ENCODE peak calls at places on chromosomes 3 and 15, in eight cellular contexts. A is kidney tubule cell; F is activated CD4-positive, alpha-beta T cell treated with anti-CD3 and anti-CD28 coated beads for 4 hours; M is activated naive CD8-positive, alpha-beta T cell treated with anti-CD3 and anti-CD28 coated beads, Interleukin-2, amount 50 U/mL, for 24 hours; X is naive thymus-derived CD8-positive, alpha-beta T cell; D is amniotic stem cell; N is HuH-7.5; Z is NCI-H1105 treated with DMSO at 0.1 percent for 48 hours. Q is an unnamed sample.

GRCh38 chr3:56302417-56302816 is 165.8 kb downstream of the ERC2 start:
- DNase-seq in A (no peak), F (no peak), M (no peak), X (no peak), D (no peak), N (no peak), Z (no peak), Q (no peak)

GRCh38 chr3:11452988-11453847 is 181.0 kb downstream of the ATG7 start:
- DNase-seq in A (peak; percentile 66), F (no peak), M (no peak), X (no peak), D (peak; percentile 22), N (no peak), Z (no peak), Q (no peak)

GRCh38 chr3:108301695-108302404 is 5.5 kb downstream of the HHLA2 start:
- DNase-seq in A (peak; percentile 80), F (no peak), M (no peak), X (no peak), D (no peak), N (no peak), Z (no peak), Q (no peak)

GRCh38 chr15:48928877-48929538 is 34.7 kb downstream of the SHC4 start:
- DNase-seq in A (peak; percentile 74), F (peak; percentile 11), M (peak; percentile 70), X (no peak), D (no peak), N (no peak), Z (no peak), Q (no peak)

GRCh38 chr15:89627256-89627970 is 27.9 kb downstream of the KIF7 start:
- DNase-seq in A (no peak), F (no peak), M (no peak), X (no peak), D (no peak), N (peak; percentile 6), Z (no peak), Q (no peak)

GRCh38 chr3:150736903-150737832 is 25.8 kb downstream of the SIAH2 start:
- DNase-seq in A (no peak), F (no peak), M (no peak), X (no peak), D (no peak), N (no peak), Z (no peak), Q (no peak)

GRCh38 chr3:150436161-150436560 is 28.1 kb downstream of the TSC22D2 start:
- DNase-seq in A (no peak), F (no peak), M (no peak), X (no peak), D (no peak), N (no peak), Z (no peak), Q (no peak)

GRCh38 chr3:23623841-23624240 is 181.9 kb upstream of the UBE2E1 start:
- DNase-seq in A (no peak), F (no peak), M (no peak), X (no peak), D (no peak), N (no peak), Z (no peak), Q (no peak)

GRCh38 chr15:72614810-72615532 is 39.5 kb upstream of the GOLGA6B start:
- DNase-seq in A (no peak), F (no peak), M (no peak), X (no peak), D (no peak), N (no peak), Z (peak; percentile 87), Q (no peak)

GRCh38 chr15:66948294-66948693 is 117.1 kb upstream of the SMAD3 start:
- DNase-seq in A (peak; percentile 56), F (no peak), M (no peak), X (no peak), D (no peak), N (no peak), Z (no peak), Q (no peak)

GRCh38 chr3:143525408-143525807 is 322.9 kb downstream of the SLC9A9 start:
- DNase-seq in A (peak; percentile 33), F (no peak), M (no peak), X (no peak), D (no peak), N (no peak), Z (no peak), Q (no peak)

GRCh38 chr3:126469479-126469878 is 6.2 kb downstream of the ZXDC start:
- DNase-seq in A (no peak), F (no peak), M (no peak), X (no peak), D (no peak), N (no peak), Z (no peak), Q (no peak)

GRCh38 chr3:126573492-126574117 is 14.9 kb upstream of the C3orf22 start:
- DNase-seq in A (no peak), F (no peak), M (no peak), X (no peak), D (no peak), N (no peak), Z (no peak), Q (no peak)

GRCh38 chr3:168168743-168169142 is 73.0 kb upstream of the GOLIM4 start:
- DNase-seq in A (peak; percentile 29), F (no peak), M (no peak), X (no peak), D (no peak), N (no peak), Z (no peak), Q (no peak)

GRCh38 chr3:43726511-43726910 is 35.8 kb downstream of the ABHD5 start:
- DNase-seq in A (peak; percentile 57), F (no peak), M (no peak), X (no peak), D (no peak), N (no peak), Z (no peak), Q (no peak)

GRCh38 chr15:50055333-50056278 is 63.4 kb downstream of the ATP8B4 start:
- DNase-seq in A (no peak), F (no peak), M (no peak), X (no peak), D (no peak), N (no peak), Z (no peak), Q (no peak)

GRCh38 chr3:114718897-114719208 is 425.0 kb downstream of the TIGIT start:
- DNase-seq in A (peak; percentile 73), F (no peak), M (no peak), X (no peak), D (no peak), N (peak; percentile 8), Z (no peak), Q (no peak)

GRCh38 chr15:95291878-95292472 is 1038.5 kb upstream of the NR2F2 start:
- DNase-seq in A (peak; percentile 51), F (no peak), M (no peak), X (no peak), D (no peak), N (no peak), Z (peak; percentile 22), Q (no peak)

GRCh38 chr15:68994149-68994548 is 20.3 kb upstream of the NOX5 start:
- DNase-seq in A (peak; percentile 70), F (no peak), M (no peak), X (no peak), D (peak; percentile 4), N (no peak), Z (no peak), Q (no peak)

GRCh38 chr3:155859859-155860258 is 5.6 kb upstream of the SLC33A1 start:
- DNase-seq in A (peak; percentile 16), F (no peak), M (no peak), X (no peak), D (no peak), N (no peak), Z (peak; percentile 20), Q (no peak)

GRCh38 chr3:140903196-140903595 is 38.4 kb upstream of the SLC25A36 start:
- DNase-seq in A (peak; percentile 61), F (no peak), M (no peak), X (no peak), D (no peak), N (no peak), Z (no peak), Q (no peak)

GRCh38 chr3:190252080-190252479 is 70.2 kb downstream of the CLDN1 start:
- DNase-seq in A (no peak), F (no peak), M (no peak), X (no peak), D (no peak), N (no peak), Z (no peak), Q (no peak)

GRCh38 chr15:68781766-68782588 is 38.7 kb downstream of the ANP32A start:
- DNase-seq in A (no peak), F (no peak), M (no peak), X (no peak), D (no peak), N (no peak), Z (no peak), Q (peak; percentile 92)

GRCh38 chr3:10099030-10099429 is 9.0 kb downstream of the FANCD2OS start:
- DNase-seq in A (no peak), F (no peak), M (no peak), X (no peak), D (no peak), N (no peak), Z (no peak), Q (no peak)

GRCh38 chr15:56568466-56569167 is 103.7 kb upstream of the MNS1 start:
- DNase-seq in A (no peak), F (no peak), M (no peak), X (no peak), D (no peak), N (no peak), Z (no peak), Q (no peak)

GRCh38 chr15:59685737-59686297 is 3.3 kb downstream of the BNIP2 start:
- DNase-seq in A (peak; percentile 23), F (no peak), M (no peak), X (no peak), D (no peak), N (no peak), Z (no peak), Q (no peak)

GRCh38 chr15:92845109-92845508 is 55.0 kb upstream of the CHD2 start:
- DNase-seq in A (peak; percentile 82), F (no peak), M (no peak), X (no peak), D (no peak), N (no peak), Z (no peak), Q (no peak)

GRCh38 chr3:42735609-42736008 is 33.0 kb upstream of the HHATL start:
- DNase-seq in A (no peak), F (no peak), M (no peak), X (no peak), D (no peak), N (no peak), Z (no peak), Q (no peak)

GRCh38 chr15:46682969-46683791 is 1034.1 kb upstream of the SEMA6D start:
- DNase-seq in A (no peak), F (no peak), M (no peak), X (no peak), D (no peak), N (no peak), Z (no peak), Q (no peak)

GRCh38 chr3:187629711-187630110 is 40.5 kb downstream of the SST start:
- DNase-seq in A (no peak), F (no peak), M (no peak), X (no peak), D (no peak), N (no peak), Z (no peak), Q (no peak)

GRCh38 chr15:28101983-28102441 is 2.9 kb upstream of the OCA2 start:
- DNase-seq in A (no peak), F (no peak), M (no peak), X (no peak), D (no peak), N (no peak), Z (no peak), Q (no peak)

GRCh38 chr3:110679235-110679634 is 392.4 kb upstream of the NECTIN3 start:
- DNase-seq in A (no peak), F (no peak), M (no peak), X (no peak), D (no peak), N (no peak), Z (no peak), Q (no peak)

GRCh38 chr15:79953951-79954444 is 17.0 kb downstream of the BCL2A1 start:
- DNase-seq in A (no peak), F (no peak), M (no peak), X (no peak), D (no peak), N (no peak), Z (no peak), Q (no peak)

GRCh38 chr15:82807920-82808633 is 1.4 kb upstream of the WHAMM start:
- DNase-seq in A (peak; percentile 25), F (no peak), M (peak; percentile 9), X (no peak), D (no peak), N (no peak), Z (no peak), Q (no peak)

Q was measured in cardiac septum.